ENCODE peak calls at places on chromosome 6, in four cellular contexts. J is neuronal stem cell, B is SK-N-DZ, Y is OCI-LY7. H is an unnamed sample.

GRCh38 chr6:38522322-38522721 is 117.4 kb downstream of the BTBD9 start:
- DNase-seq in J (no peak), B (no peak), Y (no peak), H (no peak)

GRCh38 chr6:31725502-31726350 is 2.6 kb downstream of the MPIG6B start:
- DNase-seq in J (no peak), B (no peak), Y (no peak), H (no peak)

GRCh38 chr6:167572841-167573271 is 248.0 kb downstream of the TTLL2 start:
- DNase-seq in J (no peak), B (no peak), Y (no peak), H (peak)

GRCh38 chr6:31158863-31159855 is 770 bp downstream of the TCF19 start:
- DNase-seq in J (no peak), B (no peak), Y (peak), H (no peak)

GRCh38 chr6:41571066-41571780 is 25.0 kb downstream of the FOXP4 start:
- DNase-seq in J (no peak), B (no peak), Y (no peak), H (no peak)

GRCh38 chr6:163413345-163414116 is 987 bp upstream of the QKI start:
- DNase-seq in J (peak), B (peak), Y (peak), H (peak)

GRCh38 chr6:4675086-4675485 is 101.1 kb upstream of the CDYL start:
- DNase-seq in J (no peak), B (no peak), Y (no peak), H (no peak)

GRCh38 chr6:160979063-160979708 is 12.4 kb upstream of the MAP3K4 start:
- DNase-seq in J (no peak), B (no peak), Y (no peak), H (no peak)

GRCh38 chr6:32074996-32075532 is 34.1 kb downstream of the TNXB start:
- DNase-seq in J (no peak), B (no peak), Y (no peak), H (no peak)

GRCh38 chr6:110949679-110950285 is 8.7 kb upstream of the GTF3C6 start:
- DNase-seq in J (no peak), B (peak), Y (peak), H (no peak)

GRCh38 chr6:24614648-24615047 is 31.3 kb downstream of the KIAA0319 start:
- DNase-seq in J (no peak), B (no peak), Y (no peak), H (no peak)

GRCh38 chr6:44630125-44631028 is 242.9 kb downstream of the CDC5L start:
- DNase-seq in J (peak), B (peak), Y (peak), H (no peak)

GRCh38 chr6:4802312-4802935 is 26.2 kb downstream of the CDYL start:
- DNase-seq in J (no peak), B (no peak), Y (peak), H (no peak)

GRCh38 chr6:125868252-125868651 is 77.5 kb downstream of the NCOA7 start:
- DNase-seq in J (no peak), B (no peak), Y (no peak), H (no peak)

GRCh38 chr6:39754493-39755115 is 29.4 kb upstream of the KIF6 start:
- DNase-seq in J (no peak), B (no peak), Y (no peak), H (no peak)

GRCh38 chr6:105746539-105746938 is 339.6 kb upstream of the PRDM1 start:
- DNase-seq in J (no peak), B (no peak), Y (no peak), H (no peak)

GRCh38 chr6:123171341-123171740 is 175.3 kb downstream of the CLVS2 start:
- DNase-seq in J (no peak), B (no peak), Y (no peak), H (no peak)

GRCh38 chr6:85691478-85691877 is 48.8 kb upstream of the SYNCRIP start:
- DNase-seq in J (no peak), B (no peak), Y (no peak), H (no peak)

GRCh38 chr6:105270511-105270910 is 90.7 kb upstream of the POPDC3 start:
- DNase-seq in J (no peak), B (peak), Y (no peak), H (no peak)

GRCh38 chr6:24659547-24659946 is 7.2 kb downstream of the TDP2 start:
- DNase-seq in J (no peak), B (no peak), Y (no peak), H (no peak)

GRCh38 chr6:145814035-145814500 is 527 bp downstream of the FBXO30 start:
- DNase-seq in J (peak), B (peak), Y (peak), H (peak)

GRCh38 chr6:53974941-53975340 is 136.3 kb upstream of the MLIP start:
- DNase-seq in J (no peak), B (no peak), Y (no peak), H (no peak)

GRCh38 chr6:7153807-7154206 is 46.0 kb downstream of the RREB1 start:
- DNase-seq in J (no peak), B (no peak), Y (no peak), H (no peak)

GRCh38 chr6:139109558-139109957 is 25.3 kb upstream of the HECA start:
- DNase-seq in J (no peak), B (peak), Y (peak), H (no peak)

GRCh38 chr6:36067374-36068011 is 39.9 kb downstream of the MAPK14 start:
- DNase-seq in J (no peak), B (no peak), Y (no peak), H (no peak)

GRCh38 chr6:158799051-158799792 is 19.9 kb downstream of the EZR start:
- DNase-seq in J (no peak), B (peak), Y (peak), H (no peak)

GRCh38 chr6:35328108-35328723 is 14.1 kb upstream of the PPARD start:
- DNase-seq in J (no peak), B (no peak), Y (peak), H (no peak)

H was measured in gastrocnemius medialis.